ENCODE peak calls at places on chromosomes 7 and 10, in seven cellular contexts. One of them, this sample, is unnamed.

GRCh38 chr7:35558841-35559240 is 136.1 kb downstream of the HERPUD2 start:
- DNase-seq in WTC11: no peak
- DNase-seq in tibial nerve: no peak
- DNase-seq in PC-3: no peak
- DNase-seq in AG04450: no peak
- DNase-seq in fibroblast of mammary gland: no peak
- DNase-seq in fibroblast of pulmonary artery: no peak
- DNase-seq in this sample: no peak

GRCh38 chr10:68327889-68328786 is 3.7 kb upstream of the HNRNPH3 start:
- DNase-seq in tibial nerve: peak; percentile 61
- DNase-seq in fibroblast of pulmonary artery: peak; percentile 85
- DNase-seq in fibroblast of mammary gland: peak; percentile 79
- DNase-seq in WTC11: no peak
- DNase-seq in PC-3: no peak
- DNase-seq in AG04450: no peak
- DNase-seq in this sample: no peak

GRCh38 chr7:104363355-104363754 is 35.0 kb downstream of the LHFPL3 start:
- DNase-seq in fibroblast of pulmonary artery: no peak
- DNase-seq in fibroblast of mammary gland: no peak
- DNase-seq in PC-3: no peak
- DNase-seq in tibial nerve: no peak
- DNase-seq in AG04450: no peak
- DNase-seq in WTC11: peak; percentile 16
- DNase-seq in this sample: no peak

GRCh38 chr7:151008143-151008510 is 16.2 kb downstream of the ATG9B start:
- DNase-seq in tibial nerve: no peak
- DNase-seq in fibroblast of pulmonary artery: peak; percentile 44
- DNase-seq in fibroblast of mammary gland: peak; percentile 23
- DNase-seq in AG04450: no peak
- DNase-seq in PC-3: no peak
- DNase-seq in WTC11: no peak
- DNase-seq in this sample: no peak

GRCh38 chr7:77409739-77410545 is 6.2 kb downstream of the GSAP start:
- DNase-seq in fibroblast of mammary gland: peak; percentile 93
- DNase-seq in AG04450: peak; percentile 56
- DNase-seq in fibroblast of pulmonary artery: peak; percentile 89
- DNase-seq in tibial nerve: no peak
- DNase-seq in WTC11: no peak
- DNase-seq in PC-3: peak; percentile 81
- DNase-seq in this sample: no peak

GRCh38 chr10:127159648-127160245 is 36.6 kb downstream of the INSYN2A start:
- DNase-seq in fibroblast of mammary gland: no peak
- DNase-seq in PC-3: no peak
- DNase-seq in WTC11: no peak
- DNase-seq in fibroblast of pulmonary artery: no peak
- DNase-seq in AG04450: no peak
- DNase-seq in tibial nerve: no peak
- DNase-seq in this sample: no peak

GRCh38 chr10:49519717-49520116 is 19.2 kb downstream of the ERCC6 start:
- DNase-seq in fibroblast of mammary gland: no peak
- DNase-seq in tibial nerve: no peak
- DNase-seq in PC-3: no peak
- DNase-seq in fibroblast of pulmonary artery: no peak
- DNase-seq in AG04450: no peak
- DNase-seq in WTC11: no peak
- DNase-seq in this sample: no peak

GRCh38 chr7:3073763-3074460 is 30.2 kb upstream of the CARD11 start:
- DNase-seq in AG04450: no peak
- DNase-seq in PC-3: no peak
- DNase-seq in WTC11: no peak
- DNase-seq in fibroblast of mammary gland: no peak
- DNase-seq in fibroblast of pulmonary artery: no peak
- DNase-seq in tibial nerve: no peak
- DNase-seq in this sample: no peak

GRCh38 chr7:16644987-16645592 is 464 bp downstream of the ANKMY2 start:
- DNase-seq in WTC11: peak; percentile 36
- DNase-seq in tibial nerve: peak; percentile 33
- DNase-seq in AG04450: no peak
- DNase-seq in fibroblast of pulmonary artery: peak; percentile 31
- DNase-seq in fibroblast of mammary gland: peak; percentile 43
- DNase-seq in PC-3: no peak
- DNase-seq in this sample: peak; percentile 76

GRCh38 chr10:131979336-131979735 is 2.4 kb downstream of the BNIP3 start:
- DNase-seq in tibial nerve: no peak
- DNase-seq in WTC11: no peak
- DNase-seq in AG04450: no peak
- DNase-seq in PC-3: no peak
- DNase-seq in fibroblast of pulmonary artery: no peak
- DNase-seq in fibroblast of mammary gland: no peak
- DNase-seq in this sample: no peak

GRCh38 chr10:69681436-69681835 is 51.4 kb downstream of the FAM241B start:
- DNase-seq in tibial nerve: no peak
- DNase-seq in fibroblast of mammary gland: no peak
- DNase-seq in PC-3: no peak
- DNase-seq in AG04450: no peak
- DNase-seq in WTC11: no peak
- DNase-seq in fibroblast of pulmonary artery: no peak
- DNase-seq in this sample: no peak

GRCh38 chr7:104862719-104863118 is 151.3 kb upstream of the KMT2E start:
- DNase-seq in fibroblast of mammary gland: peak; percentile 11
- DNase-seq in fibroblast of pulmonary artery: peak; percentile 10
- DNase-seq in WTC11: peak; percentile 54
- DNase-seq in PC-3: peak; percentile 30
- DNase-seq in tibial nerve: no peak
- DNase-seq in AG04450: no peak
- DNase-seq in this sample: peak; percentile 16

GRCh38 chr7:140176271-140176701 is 497 bp downstream of the KDM7A start:
- DNase-seq in WTC11: no peak
- DNase-seq in fibroblast of pulmonary artery: no peak
- DNase-seq in PC-3: no peak
- DNase-seq in fibroblast of mammary gland: no peak
- DNase-seq in tibial nerve: no peak
- DNase-seq in AG04450: no peak
- DNase-seq in this sample: peak; percentile 43

GRCh38 chr10:70404906-70405824 is 1.2 kb downstream of the EIF4EBP2 start:
- DNase-seq in tibial nerve: peak; percentile 88
- DNase-seq in AG04450: peak; percentile 85
- DNase-seq in fibroblast of pulmonary artery: peak; percentile 98
- DNase-seq in WTC11: peak; percentile 26
- DNase-seq in PC-3: peak; percentile 94
- DNase-seq in fibroblast of mammary gland: peak; percentile 98
- DNase-seq in this sample: peak; percentile 50

GRCh38 chr7:1463685-1464223 is 4.5 kb upstream of the MICALL2 start:
- DNase-seq in tibial nerve: no peak
- DNase-seq in PC-3: no peak
- DNase-seq in AG04450: no peak
- DNase-seq in fibroblast of mammary gland: peak; percentile 36
- DNase-seq in WTC11: no peak
- DNase-seq in fibroblast of pulmonary artery: no peak
- DNase-seq in this sample: no peak

DNA sequence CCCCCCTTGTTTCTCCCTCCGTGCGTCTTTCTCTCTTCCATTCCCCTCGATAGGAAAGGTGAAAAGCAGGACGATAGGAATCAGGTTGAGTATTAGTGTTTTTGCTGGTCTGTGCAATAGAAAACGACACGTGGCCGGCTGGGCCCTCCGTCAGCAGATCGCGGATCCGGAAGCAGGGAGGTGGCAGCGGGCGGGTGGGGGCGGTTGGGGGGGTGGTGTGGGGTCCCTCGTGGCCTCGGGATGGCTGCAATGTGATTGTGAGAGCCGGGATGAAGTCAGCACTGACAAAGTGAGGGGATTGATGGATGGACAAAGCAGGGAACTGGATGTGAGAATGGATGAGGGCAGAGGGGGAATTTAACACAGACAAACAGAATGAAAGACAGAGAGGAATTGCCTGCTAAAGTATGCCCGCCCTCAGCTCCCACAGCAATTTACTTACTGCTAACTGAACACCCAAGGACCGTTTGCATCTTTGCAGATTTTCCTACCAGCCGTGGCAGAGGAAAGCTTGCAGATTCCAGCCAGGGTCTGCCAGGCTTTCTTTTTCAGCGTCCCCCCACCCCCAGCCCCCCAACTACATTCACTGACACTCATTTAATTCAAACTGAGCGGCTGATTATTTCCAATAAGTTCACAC is 280.9 kb downstream of the LRMDA start:
- DNase-seq in WTC11: no peak
- DNase-seq in fibroblast of pulmonary artery: no peak
- DNase-seq in fibroblast of mammary gland: no peak
- DNase-seq in tibial nerve: no peak
- DNase-seq in PC-3: no peak
- DNase-seq in AG04450: no peak
- DNase-seq in this sample: peak; percentile 35
- TF ChIP-seq CTCF in WTC11: no peak
- TF ChIP-seq CTCF in fibroblast of pulmonary artery: no peak
- TF ChIP-seq CTCF in fibroblast of mammary gland: no peak
- TF ChIP-seq CTCF in tibial nerve: no peak
- TF ChIP-seq CTCF in PC-3: no peak
- TF ChIP-seq CTCF in AG04450: no peak
- TF ChIP-seq CTCF in this sample: no peak

GRCh38 chr10:21022821-21023220 is 125.7 kb upstream of the NEBL start:
- DNase-seq in AG04450: no peak
- DNase-seq in fibroblast of mammary gland: no peak
- DNase-seq in fibroblast of pulmonary artery: peak; percentile 87
- DNase-seq in PC-3: no peak
- DNase-seq in WTC11: no peak
- DNase-seq in tibial nerve: no peak
- DNase-seq in this sample: no peak

GRCh38 chr10:21021231-21021630 is 124.1 kb upstream of the NEBL start:
- DNase-seq in fibroblast of pulmonary artery: no peak
- DNase-seq in WTC11: no peak
- DNase-seq in fibroblast of mammary gland: no peak
- DNase-seq in AG04450: no peak
- DNase-seq in PC-3: no peak
- DNase-seq in tibial nerve: no peak
- DNase-seq in this sample: no peak

GRCh38 chr10:21021843-21022594 is 124.9 kb upstream of the NEBL start:
- DNase-seq in PC-3: peak; percentile 14
- DNase-seq in AG04450: no peak
- DNase-seq in fibroblast of mammary gland: no peak
- DNase-seq in tibial nerve: no peak
- DNase-seq in fibroblast of pulmonary artery: peak; percentile 95
- DNase-seq in WTC11: no peak
- DNase-seq in this sample: no peak

GRCh38 chr10:21015838-21016237 is 118.7 kb upstream of the NEBL start:
- DNase-seq in fibroblast of pulmonary artery: no peak
- DNase-seq in fibroblast of mammary gland: no peak
- DNase-seq in PC-3: no peak
- DNase-seq in WTC11: peak; percentile 22
- DNase-seq in AG04450: no peak
- DNase-seq in tibial nerve: no peak
- DNase-seq in this sample: no peak

GRCh38 chr10:21020545-21020944 is 123.4 kb upstream of the NEBL start:
- DNase-seq in fibroblast of mammary gland: peak; percentile 46
- DNase-seq in tibial nerve: no peak
- DNase-seq in AG04450: no peak
- DNase-seq in WTC11: peak; percentile 76
- DNase-seq in fibroblast of pulmonary artery: no peak
- DNase-seq in PC-3: peak; percentile 43
- DNase-seq in this sample: peak; percentile 15
- TF ChIP-seq CTCF in fibroblast of mammary gland: peak; percentile 56
- TF ChIP-seq CTCF in tibial nerve: no peak
- TF ChIP-seq CTCF in AG04450: no peak
- TF ChIP-seq CTCF in WTC11: peak; percentile 57
- TF ChIP-seq CTCF in fibroblast of pulmonary artery: peak; percentile 31
- TF ChIP-seq CTCF in PC-3: peak; percentile 77
- TF ChIP-seq CTCF in this sample: no peak

GRCh38 chr7:148572067-148572522 is 18.5 kb upstream of the C7orf33 start:
- DNase-seq in PC-3: no peak
- DNase-seq in AG04450: no peak
- DNase-seq in fibroblast of pulmonary artery: no peak
- DNase-seq in tibial nerve: no peak
- DNase-seq in fibroblast of mammary gland: no peak
- DNase-seq in WTC11: no peak
- DNase-seq in this sample: no peak

GRCh38 chr7:148571381-148571780 is 19.2 kb upstream of the C7orf33 start:
- DNase-seq in fibroblast of pulmonary artery: no peak
- DNase-seq in WTC11: no peak
- DNase-seq in PC-3: no peak
- DNase-seq in tibial nerve: no peak
- DNase-seq in fibroblast of mammary gland: no peak
- DNase-seq in AG04450: no peak
- DNase-seq in this sample: no peak

GRCh38 chr7:148581685-148582084 is 8.9 kb upstream of the C7orf33 start:
- DNase-seq in tibial nerve: no peak
- DNase-seq in fibroblast of mammary gland: no peak
- DNase-seq in fibroblast of pulmonary artery: no peak
- DNase-seq in WTC11: no peak
- DNase-seq in PC-3: no peak
- DNase-seq in AG04450: no peak
- DNase-seq in this sample: no peak

DNA sequence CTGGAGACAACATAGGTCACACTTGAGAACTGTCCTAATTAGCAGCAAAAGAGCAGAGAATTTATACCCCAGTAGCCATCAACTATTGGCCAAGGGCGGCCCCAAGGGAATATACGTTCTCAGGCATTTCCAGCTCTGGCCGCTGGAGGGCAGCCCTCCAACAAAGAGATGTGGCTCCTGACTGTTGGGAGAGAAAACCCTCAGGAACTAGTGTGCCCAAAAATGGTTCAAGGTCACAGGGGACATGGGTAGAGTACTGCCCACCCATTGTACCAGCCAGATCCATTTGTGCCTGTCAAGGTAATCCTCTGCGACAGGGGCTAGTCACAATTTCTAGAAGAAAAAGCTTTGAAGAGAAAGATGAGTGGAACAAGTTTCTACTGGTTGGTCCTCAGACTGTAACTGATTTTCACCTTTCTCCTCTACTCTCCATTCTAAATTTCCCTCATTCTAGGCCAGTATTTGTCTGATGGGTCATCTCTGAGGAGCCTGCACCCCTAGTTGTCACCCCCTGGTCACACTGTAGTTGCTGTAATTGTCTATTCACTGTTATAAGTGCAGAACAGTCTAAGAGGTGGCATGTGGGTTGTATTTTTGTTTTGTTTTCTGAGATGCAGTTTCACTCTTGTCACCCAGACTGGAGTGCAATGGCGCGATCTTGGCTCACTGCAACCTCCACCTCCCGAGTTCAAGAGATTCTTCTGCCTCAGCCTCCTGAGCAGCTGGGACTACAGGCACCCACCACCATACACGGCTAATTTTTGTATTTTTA is 14.7 kb upstream of the C7orf33 start:
- DNase-seq in fibroblast of pulmonary artery: peak; percentile 70
- DNase-seq in tibial nerve: peak; percentile 76
- DNase-seq in PC-3: peak; percentile 71
- DNase-seq in fibroblast of mammary gland: peak; percentile 64
- DNase-seq in WTC11: peak; percentile 82
- DNase-seq in AG04450: peak; percentile 21
- DNase-seq in this sample: peak; percentile 76
- TF ChIP-seq CTCF in fibroblast of pulmonary artery: peak; percentile 88
- TF ChIP-seq CTCF in tibial nerve: peak; percentile 73
- TF ChIP-seq CTCF in PC-3: peak; percentile 85
- TF ChIP-seq CTCF in fibroblast of mammary gland: peak; percentile 86
- TF ChIP-seq CTCF in WTC11: peak; percentile 79
- TF ChIP-seq CTCF in AG04450: peak; percentile 91
- TF ChIP-seq CTCF in this sample: peak; percentile 88

DNA sequence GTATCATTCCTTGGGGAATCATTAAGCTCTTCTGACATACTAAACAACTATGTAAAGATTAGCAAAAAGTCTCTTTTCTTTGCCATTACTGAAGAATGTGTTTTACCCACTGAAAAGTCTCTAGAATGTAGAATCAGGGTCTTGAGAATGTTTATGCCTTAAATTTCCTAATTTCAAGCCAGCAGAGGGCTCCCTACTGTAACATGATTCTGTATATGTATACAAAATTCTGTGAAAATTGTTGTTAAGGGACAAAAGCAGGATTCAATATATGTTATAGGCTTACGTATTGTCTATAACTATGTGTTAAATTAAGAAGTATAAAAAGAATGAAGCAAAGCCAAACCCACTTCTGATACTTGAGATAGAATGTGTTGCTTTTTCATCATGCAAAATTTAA is 296.9 kb upstream of the DGKB start:
- DNase-seq in WTC11: no peak
- DNase-seq in fibroblast of pulmonary artery: peak; percentile 29
- DNase-seq in AG04450: no peak
- DNase-seq in fibroblast of mammary gland: peak; percentile 21
- DNase-seq in PC-3: peak; percentile 44
- DNase-seq in tibial nerve: no peak
- DNase-seq in this sample: no peak
- TF ChIP-seq CTCF in WTC11: no peak
- TF ChIP-seq CTCF in fibroblast of pulmonary artery: peak; percentile 44
- TF ChIP-seq CTCF in AG04450: peak; percentile 47
- TF ChIP-seq CTCF in fibroblast of mammary gland: peak; percentile 23
- TF ChIP-seq CTCF in PC-3: peak; percentile 66
- TF ChIP-seq CTCF in tibial nerve: no peak
- TF ChIP-seq CTCF in this sample: no peak